ENCODE peak calls at places on chromosomes 12 and 14, in five cellular contexts. A, I, C, U and Y are unnamed samples.

GRCh38 chr14:37559386-37559785 is 35.7 kb downstream of the FOXA1 start:
- DNase-seq in A (no peak), I (no peak), C (no peak), U (no peak), Y (no peak)

GRCh38 chr14:52950898-52951729 is at the start of gene FERMT2:
- DNase-seq in A (peak), I (peak), C (peak), U (peak), Y (peak)

GRCh38 chr12:1797011-1797901 is 23.1 kb upstream of the LRTM2 start:
- DNase-seq in A (no peak), I (no peak), C (peak), U (no peak), Y (no peak)

GRCh38 chr12:64009321-64010068 is 165.0 kb downstream of the SRGAP1 start:
- DNase-seq in A (no peak), I (no peak), C (no peak), U (no peak), Y (no peak)

GRCh38 chr12:131471271-131471905 is 239.5 kb upstream of the SFSWAP start:
- DNase-seq in A (no peak), I (no peak), C (no peak), U (no peak), Y (no peak)

GRCh38 chr14:46661728-46662127 is 10.1 kb upstream of the RPL10L start:
- DNase-seq in A (no peak), I (peak), C (no peak), U (no peak), Y (no peak)

GRCh38 chr12:848519-849191 is 96.3 kb downstream of the WNK1 start:
- DNase-seq in A (no peak), I (no peak), C (peak), U (no peak), Y (no peak)

GRCh38 chr14:71720978-71721624 is 211.1 kb upstream of the RGS6 start:
- DNase-seq in A (peak), I (peak), C (peak), U (peak), Y (no peak)

GRCh38 chr12:55188974-55189556 is 31.8 kb upstream of the OR10A7 start:
- DNase-seq in A (peak), I (peak), C (peak), U (peak), Y (peak)

GRCh38 chr12:89470741-89471504 is 53.7 kb downstream of the GALNT4 start:
- DNase-seq in A (no peak), I (peak), C (peak), U (no peak), Y (no peak)

GRCh38 chr14:93081875-93082570 is 33.7 kb downstream of the ITPK1 start:
- DNase-seq in A (no peak), I (no peak), C (no peak), U (no peak), Y (no peak)

GRCh38 chr12:19489168-19489567 is 49.9 kb downstream of the AEBP2 start:
- DNase-seq in A (no peak), I (no peak), C (no peak), U (no peak), Y (no peak)

GRCh38 chr12:130702966-130703732 is 12.9 kb downstream of the RIMBP2 start:
- DNase-seq in A (no peak), I (no peak), C (no peak), U (no peak), Y (no peak)

GRCh38 chr12:5280091-5280490 is 151.8 kb upstream of the NTF3 start:
- DNase-seq in A (no peak), I (no peak), C (no peak), U (no peak), Y (no peak)

GRCh38 chr12:132249747-132250478 is 79.5 kb downstream of the GALNT9 start:
- DNase-seq in A (no peak), I (no peak), C (no peak), U (no peak), Y (no peak)

GRCh38 chr14:34222867-34223266 is 239.2 kb downstream of the SPTSSA start:
- DNase-seq in A (no peak), I (no peak), C (no peak), U (no peak), Y (no peak)

GRCh38 chr14:60508707-60509437 is at the start of gene SIX6:
- DNase-seq in A (peak), I (no peak), C (no peak), U (peak), Y (peak)

GRCh38 chr14:91387996-91388395 is 29.6 kb downstream of the CCDC88C start:
- DNase-seq in A (no peak), I (no peak), C (no peak), U (no peak), Y (no peak)

GRCh38 chr12:75437564-75437963 is 43.0 kb upstream of the GLIPR1 start:
- DNase-seq in A (no peak), I (peak), C (peak), U (no peak), Y (no peak)

GRCh38 chr12:28313631-28314030 is 123.4 kb downstream of the CCDC91 start:
- DNase-seq in A (peak), I (no peak), C (no peak), U (no peak), Y (no peak)

GRCh38 chr14:99605299-99605961 is 1.4 kb upstream of the CCDC85C start:
- DNase-seq in A (peak), I (peak), C (peak), U (peak), Y (peak)

GRCh38 chr14:100239200-100239839 is 376 bp downstream of the YY1 start:
- DNase-seq in A (no peak), I (no peak), C (no peak), U (no peak), Y (peak)

GRCh38 chr14:74275265-74275841 is 27.4 kb downstream of the ABCD4 start:
- DNase-seq in A (peak), I (no peak), C (no peak), U (no peak), Y (no peak)

GRCh38 chr12:132761032-132761910 is at the start of gene ANKLE2:
- DNase-seq in A (peak), I (peak), C (peak), U (peak), Y (peak)

GRCh38 chr14:89417111-89417468 is at the start of gene FOXN3:
- DNase-seq in A (peak), I (peak), C (peak), U (peak), Y (peak)

GRCh38 chr12:59620326-59620725 is 24.5 kb downstream of the SLC16A7 start:
- DNase-seq in A (no peak), I (no peak), C (no peak), U (no peak), Y (no peak)

DNA sequence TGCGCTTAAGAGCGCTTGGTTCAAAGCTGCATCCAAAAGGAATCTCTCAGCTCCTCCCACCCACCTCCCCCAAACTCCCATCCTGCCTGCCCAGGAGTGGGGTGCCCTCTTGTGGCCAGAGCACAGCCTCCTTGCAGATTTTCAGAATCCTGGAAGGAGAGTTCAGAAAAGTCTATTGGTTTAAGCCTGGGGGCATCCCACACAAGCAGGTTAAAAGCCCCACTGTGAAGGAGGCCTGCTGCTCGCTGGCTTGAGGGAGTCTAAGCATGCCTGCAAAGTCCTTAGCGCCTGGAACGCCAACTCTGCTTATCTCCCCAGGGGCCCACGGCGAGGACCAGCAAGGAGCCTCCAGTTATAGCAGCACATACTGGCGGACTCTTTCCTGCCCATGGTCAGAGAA is 297.1 kb downstream of the KSR2 start:
- DNase-seq in A (peak), I (peak), C (peak), U (peak), Y (peak)
- TF ChIP-seq CTCF in A (peak), I (peak), C (peak), U (peak), Y (peak)

GRCh38 chr12:118432812-118433540 is 56.6 kb downstream of the SUDS3 start:
- DNase-seq in A (no peak), I (no peak), C (no peak), U (no peak), Y (no peak)

GRCh38 chr12:118439068-118439467 is 62.7 kb downstream of the SUDS3 start:
- DNase-seq in A (no peak), I (no peak), C (no peak), U (no peak), Y (no peak)

GRCh38 chr12:118430516-118430915 is 54.2 kb downstream of the SUDS3 start:
- DNase-seq in A (no peak), I (no peak), C (no peak), U (no peak), Y (no peak)

GRCh38 chr12:118436986-118437385 is 60.6 kb downstream of the SUDS3 start:
- DNase-seq in A (no peak), I (no peak), C (no peak), U (no peak), Y (no peak)

GRCh38 chr12:118436002-118436724 is 59.8 kb downstream of the SUDS3 start:
- DNase-seq in A (no peak), I (peak), C (peak), U (peak), Y (no peak)
- TF ChIP-seq CTCF in A (peak), I (peak), C (peak), U (peak), Y (peak)

GRCh38 chr14:22593189-22593588 is 4.2 kb upstream of the DAD1 start:
- DNase-seq in A (no peak), I (no peak), C (no peak), U (no peak), Y (no peak)

GRCh38 chr14:22596354-22596879 is 1.7 kb upstream of the ABHD4 start:
- DNase-seq in A (no peak), I (no peak), C (no peak), U (no peak), Y (no peak)

GRCh38 chr14:22597265-22597664 is 835 bp upstream of the ABHD4 start:
- DNase-seq in A (no peak), I (no peak), C (no peak), U (no peak), Y (no peak)

GRCh38 chr14:22597771-22598098 is 365 bp upstream of the ABHD4 start:
- DNase-seq in A (no peak), I (no peak), C (no peak), U (no peak), Y (no peak)

GRCh38 chr14:22594156-22594716 is 3.9 kb upstream of the ABHD4 start:
- DNase-seq in A (no peak), I (no peak), C (no peak), U (no peak), Y (no peak)
- TF ChIP-seq CTCF in A (no peak), I (no peak), C (no peak), U (no peak), Y (no peak)

GRCh38 chr12:26719852-26720251 is 113.1 kb downstream of the ITPR2 start:
- DNase-seq in A (no peak), I (no peak), C (no peak), U (no peak), Y (no peak)
- TF ChIP-seq CTCF in A (no peak), I (no peak), C (no peak), U (peak), Y (peak)

DNA sequence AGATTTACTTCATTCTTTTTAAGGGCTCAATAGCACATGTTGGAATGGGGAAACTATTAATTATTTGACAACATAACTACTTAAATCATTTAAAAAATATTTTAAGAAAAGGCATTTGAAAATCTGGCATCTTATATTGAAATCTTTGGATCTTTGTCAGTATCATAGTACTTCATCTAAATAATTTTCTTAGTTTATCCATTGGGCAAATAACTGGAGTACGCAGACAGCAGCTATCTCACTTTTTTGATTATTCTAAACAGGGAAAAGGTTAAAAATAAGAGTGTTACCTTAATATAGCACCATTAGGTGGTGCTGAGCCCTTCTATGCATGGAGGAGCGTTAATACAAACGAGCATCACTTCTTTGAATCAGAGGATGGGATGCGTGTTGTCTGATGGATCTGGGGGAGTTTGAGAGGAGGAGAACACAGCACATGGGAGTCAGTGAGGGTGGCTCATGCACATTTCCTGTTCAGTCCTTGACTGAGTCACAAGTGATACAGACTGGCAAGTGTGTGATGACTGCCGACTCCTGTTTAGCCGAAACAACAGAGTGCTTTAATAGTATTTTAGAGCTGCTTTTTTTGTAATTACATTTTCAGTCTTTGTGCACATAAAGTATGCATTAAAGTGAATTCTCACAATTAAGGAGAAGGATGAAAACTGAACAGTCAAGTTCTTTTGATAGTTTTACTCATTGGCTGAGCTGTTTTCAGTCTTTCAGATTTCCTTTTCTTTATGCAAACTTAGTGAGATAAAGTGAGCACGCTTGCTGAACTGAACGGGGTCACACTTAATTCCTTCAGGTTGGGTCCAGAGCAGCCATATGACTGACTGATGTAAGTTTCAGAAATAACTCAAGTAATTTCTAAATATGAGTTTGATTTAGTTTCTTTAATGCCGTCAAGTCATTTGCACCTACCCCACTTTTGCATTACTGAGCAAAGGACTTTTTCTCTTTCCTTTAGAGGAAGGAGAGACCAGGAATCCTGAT is 92.7 kb downstream of the DIP2B start:
- DNase-seq in A (peak), I (peak), C (peak), U (no peak), Y (no peak)
- TF ChIP-seq CTCF in A (no peak), I (peak), C (no peak), U (no peak), Y (no peak)